ENCODE peak calls at places on chromosome 22, in eight cellular contexts. H is iris pigment epithelial cell; I is foreskin fibroblast; R is T follicular helper cell; C is stimulated activated CD4-positive, alpha-beta T cell treated with anti-CD3 and anti-CD28 coated beads, Interleukin-1b, Interleukin-23, amount 100 ng/mL, for 48 hours; X is NCI-H2029 treated with DMSO at 0.1 percent for 48 hours; S is HCT116; F is T-helper 2 cell. Q is an unnamed sample.

GRCh38 chr22:24580276-24580675 is 12.6 kb downstream of the LRRC75B start:
- DNase-seq in S (no peak), R (no peak), I (peak; percentile 73), C (no peak), H (peak; percentile 88), F (no peak), X (no peak), Q (no peak)

GRCh38 chr22:45240137-45240809 is 421 bp downstream of the KIAA0930 start:
- DNase-seq in X (no peak), H (peak; percentile 36), C (peak; percentile 15), I (no peak), S (no peak), R (peak; percentile 14), F (no peak), Q (no peak)

GRCh38 chr22:28187612-28188011 is 268.6 kb upstream of the PITPNB start:
- DNase-seq in S (no peak), R (no peak), F (no peak), X (no peak), I (no peak), H (no peak), C (no peak), Q (no peak)

GRCh38 chr22:21568207-21569075 is 927 bp downstream of the UBE2L3 start:
- DNase-seq in I (no peak), F (no peak), R (no peak), H (peak; percentile 52), S (no peak), X (no peak), C (peak; percentile 14), Q (no peak)

GRCh38 chr22:22945195-22945594 is 57.6 kb downstream of the IGLL5 start:
- DNase-seq in R (no peak), C (no peak), H (no peak), I (no peak), F (no peak), S (no peak), X (no peak), Q (no peak)

GRCh38 chr22:36010913-36011312 is 17.7 kb downstream of the RBFOX2 start:
- DNase-seq in S (no peak), X (no peak), C (no peak), R (no peak), H (peak; percentile 81), F (no peak), I (peak; percentile 80), Q (no peak)

GRCh38 chr22:21624880-21625791 is 4.7 kb downstream of the YDJC start:
- DNase-seq in C (no peak), R (no peak), S (no peak), H (no peak), X (no peak), I (no peak), F (no peak), Q (no peak)

GRCh38 chr22:45268167-45268957 is 16.4 kb upstream of the UPK3A start:
- DNase-seq in C (no peak), X (no peak), H (no peak), I (no peak), F (no peak), R (peak; percentile 13), S (no peak), Q (no peak)

GRCh38 chr22:49183826-49184216 is 643.9 kb downstream of the BRD1 start:
- DNase-seq in C (no peak), F (no peak), R (no peak), I (no peak), S (no peak), H (no peak), X (no peak), Q (no peak)

GRCh38 chr22:17084554-17085276 is at the start of gene IL17RA:
- DNase-seq in H (peak; percentile 86), R (peak; percentile 90), I (peak; percentile 86), X (peak; percentile 74), F (peak; percentile 89), S (peak; percentile 66), C (peak; percentile 91), Q (peak; percentile 32)